ENCODE peak calls at places on chromosomes 13 and 19, in eight cellular contexts. I is skeletal muscle cell, L is astrocyte, S is cardiac fibroblast, D is GM12865, U is tibial artery, V is AG04450, H is heart left ventricle. N is an unnamed sample.

GRCh38 chr19:40702337-40703012 is 12.0 kb upstream of the NUMBL start:
- DNase-seq in I (no peak), L (no peak), S (no peak), D (no peak), U (no peak), V (no peak), H (no peak), N (no peak)

GRCh38 chr13:113322890-113323651 is 26.0 kb downstream of the LAMP1 start:
- DNase-seq in I (no peak), L (no peak), S (no peak), D (no peak), U (no peak), V (no peak), H (no peak), N (no peak)

GRCh38 chr19:13143135-13143534 is 7.0 kb downstream of the STX10 start:
- DNase-seq in I (no peak), L (peak; percentile 90), S (peak; percentile 88), D (no peak), U (no peak), V (no peak), H (no peak), N (no peak)

GRCh38 chr13:68386808-68387207 is 1156.7 kb upstream of the PCDH9 start:
- DNase-seq in I (no peak), L (no peak), S (no peak), D (no peak), U (no peak), V (no peak), H (no peak), N (no peak)

GRCh38 chr13:107252021-107252420 is 684.1 kb upstream of the ARGLU1 start:
- DNase-seq in I (no peak), L (no peak), S (no peak), D (no peak), U (no peak), V (no peak), H (no peak), N (no peak)

GRCh38 chr13:93460005-93460404 is 233.4 kb downstream of the GPC6 start:
- DNase-seq in I (no peak), L (no peak), S (no peak), D (no peak), U (no peak), V (no peak), H (no peak), N (no peak)

GRCh38 chr13:45623516-45624090 is 8.1 kb upstream of the ERICH6B start:
- DNase-seq in I (no peak), L (no peak), S (peak; percentile 45), D (peak; percentile 58), U (no peak), V (no peak), H (no peak), N (no peak)

GRCh38 chr19:48635966-48636858 is 967 bp downstream of the DBP start:
- DNase-seq in I (no peak), L (no peak), S (no peak), D (peak; percentile 17), U (peak; percentile 62), V (no peak), H (no peak), N (no peak)

GRCh38 chr19:46637224-46637623 is 1.2 kb upstream of the GNG8 start:
- DNase-seq in I (no peak), L (no peak), S (no peak), D (no peak), U (no peak), V (no peak), H (no peak), N (no peak)

GRCh38 chr13:26977541-26977940 is 194.1 kb downstream of the USP12 start:
- DNase-seq in I (no peak), L (peak; percentile 68), S (no peak), D (no peak), U (no peak), V (no peak), H (no peak), N (peak; percentile 89)

GRCh38 chr13:50566646-50567045 is 276.8 kb downstream of the DLEU7 start:
- DNase-seq in I (no peak), L (no peak), S (no peak), D (no peak), U (no peak), V (no peak), H (no peak), N (no peak)

GRCh38 chr19:40422428-40423226 is 3.2 kb downstream of the SERTAD1 start:
- DNase-seq in I (no peak), L (no peak), S (no peak), D (no peak), U (no peak), V (no peak), H (no peak), N (no peak)

GRCh38 chr13:109517516-109517915 is 268.9 kb downstream of the IRS2 start:
- DNase-seq in I (no peak), L (peak; percentile 23), S (peak; percentile 34), D (no peak), U (no peak), V (no peak), H (no peak), N (no peak)

GRCh38 chr13:112930192-112930591 is 38.8 kb upstream of the MCF2L start:
- DNase-seq in I (no peak), L (no peak), S (no peak), D (no peak), U (no peak), V (no peak), H (no peak), N (no peak)

GRCh38 chr19:48443262-48443661 is 2.5 kb upstream of the GRWD1 start:
- DNase-seq in I (no peak), L (no peak), S (no peak), D (no peak), U (no peak), V (no peak), H (no peak), N (no peak)

GRCh38 chr19:11380653-11381534 is 3.2 kb downstream of the EPOR start:
- DNase-seq in I (peak; percentile 74), L (peak; percentile 86), S (peak; percentile 97), D (peak; percentile 99), U (peak; percentile 96), V (peak; percentile 80), H (peak; percentile 96), N (peak; percentile 81)

GRCh38 chr19:58477130-58477529 is 978 bp downstream of the ZNF446 start:
- DNase-seq in I (no peak), L (no peak), S (no peak), D (no peak), U (no peak), V (no peak), H (no peak), N (no peak)
- H3K4me3 ChIP-seq in I (peak overlapping the region; percentile 67), L (no peak overlapping the region), S (no peak overlapping the region), D (peak overlapping the region; percentile 89), U (peak overlapping the region; percentile 67), V (no peak overlapping the region), H (peak overlapping the region; percentile 85), N (no peak overlapping the region)

GRCh38 chr19:43820861-43821215 is 6.3 kb upstream of the ZNF283 start:
- DNase-seq in I (no peak), L (no peak), S (no peak), D (no peak), U (no peak), V (no peak), H (no peak), N (no peak)
- H3K4me3 ChIP-seq in I (peak overlapping the region; percentile 52), L (peak overlapping the region; percentile 61), S (peak overlapping the region; percentile 56), D (peak overlapping the region; percentile 31), U (peak overlapping the region; percentile 46), V (peak overlapping the region; percentile 70), H (peak overlapping the region; percentile 55), N (peak overlapping the region; percentile 45)

DNA sequence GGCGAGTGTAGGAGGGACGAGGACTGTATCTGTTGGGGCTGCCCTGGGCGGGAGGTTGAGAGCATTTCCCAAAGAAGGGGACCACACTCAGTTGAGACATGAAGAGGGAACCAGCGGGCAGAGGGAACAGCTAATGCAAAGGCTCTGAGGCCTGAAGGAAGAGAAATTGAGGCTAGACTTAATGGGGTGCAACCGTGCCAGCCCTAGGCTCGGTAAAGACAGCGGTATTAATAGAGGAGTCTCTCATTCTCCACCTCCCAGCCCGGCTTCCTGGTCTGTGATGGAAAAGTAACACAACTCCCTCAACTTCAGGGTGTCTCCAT is 1.2 kb downstream of the MPV17L2 start:
- DNase-seq in I (no peak), L (no peak), S (no peak), D (no peak), U (no peak), V (no peak), H (no peak), N (no peak)
- H3K4me3 ChIP-seq in I (peak overlapping the region; percentile 85), L (peak overlapping the region; percentile 74), S (peak overlapping the region; percentile 83), D (peak overlapping the region; percentile 58), U (peak overlapping the region; percentile 86), V (peak overlapping the region; percentile 84), H (peak overlapping the region; percentile 64), N (peak overlapping the region; percentile 92)

GRCh38 chr13:42986176-42986574 is 5.9 kb downstream of the EPSTI1 start:
- DNase-seq in I (no peak), L (no peak), S (no peak), D (no peak), U (no peak), V (no peak), H (no peak), N (no peak)
- H3K4me3 ChIP-seq in I (no peak overlapping the region), L (no peak overlapping the region), S (no peak overlapping the region), D (no peak overlapping the region), U (no peak overlapping the region), V (no peak overlapping the region), H (no peak overlapping the region), N (no peak overlapping the region)

DNA sequence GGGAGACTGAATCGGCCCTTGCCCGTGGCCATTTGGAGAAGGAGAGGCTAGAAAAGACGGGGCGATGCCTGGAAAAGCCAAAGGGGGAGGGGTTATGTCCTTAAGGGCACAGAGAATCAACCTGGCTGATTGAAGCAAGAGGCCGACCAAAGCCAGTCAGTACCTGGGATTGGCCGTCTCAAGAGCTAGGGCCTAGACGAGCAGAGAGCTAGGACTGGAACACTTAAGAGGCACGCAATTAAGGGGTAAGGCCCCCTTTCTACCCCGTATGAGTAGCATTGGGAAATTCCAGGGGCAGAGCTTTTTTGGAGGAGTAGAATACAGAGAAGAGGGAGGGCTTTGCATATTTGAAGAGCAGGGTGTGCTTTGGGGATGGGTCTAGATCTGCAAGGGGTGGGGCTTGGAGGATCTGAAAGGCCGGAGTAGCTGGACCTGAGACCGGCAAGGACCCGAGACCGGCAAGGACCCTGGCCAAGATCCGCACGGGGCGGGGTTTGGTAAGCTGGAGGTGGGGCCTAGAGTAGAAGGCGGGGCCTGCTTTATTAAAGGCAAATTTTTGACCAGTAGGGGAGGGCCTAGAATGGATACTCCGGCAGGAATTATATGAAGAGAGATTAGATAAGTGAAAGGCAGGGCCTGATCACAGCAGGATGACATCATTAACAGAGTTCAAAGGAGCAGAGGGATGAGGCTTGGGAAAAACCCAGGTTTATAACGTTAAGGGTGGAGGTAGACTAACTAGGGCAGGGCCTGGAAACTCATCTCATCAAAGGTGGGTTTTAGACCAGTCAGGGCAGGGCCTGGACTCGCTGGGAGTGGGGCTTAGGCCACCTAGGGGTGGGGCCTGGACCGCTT is 10.7 kb upstream of the CACNG6 start:
- DNase-seq in I (no peak), L (peak; percentile 54), S (peak; percentile 87), D (no peak), U (no peak), V (no peak), H (no peak), N (no peak)
- H3K4me3 ChIP-seq in I (peak overlapping the region; percentile 42), L (peak overlapping the region; percentile 63), S (peak overlapping the region; percentile 47), D (no peak overlapping the region), U (no peak overlapping the region), V (peak overlapping the region; percentile 53), H (peak overlapping the region; percentile 51), N (no peak overlapping the region)

N was measured in kidney epithelial cell.